ENCODE peak calls at places on chromosomes 7 and 10, in five cellular contexts. Y, O, H, L and N are unnamed samples.

GRCh38 chr10:83677795-83678194 is 461.5 kb upstream of the GHITM start:
- DNase-seq in H (no peak), O (peak), Y (no peak), L (no peak), N (no peak)

GRCh38 chr10:7471720-7472367 is 61.0 kb upstream of the SFMBT2 start:
- DNase-seq in Y (no peak), H (no peak), L (no peak), O (peak), N (no peak)

GRCh38 chr10:32985781-32986350 is 27.8 kb upstream of the ITGB1 start:
- DNase-seq in O (peak), H (peak), Y (no peak), L (no peak), N (peak)

GRCh38 chr7:101614098-101614938 is 14.8 kb downstream of the MYL10 start:
- DNase-seq in O (peak), Y (no peak), H (no peak), L (no peak), N (no peak)

GRCh38 chr10:116306847-116307246 is 17.4 kb upstream of the CCDC172 start:
- DNase-seq in O (no peak), L (no peak), H (no peak), Y (no peak), N (no peak)

GRCh38 chr7:64558781-64559180 is 4.1 kb downstream of the ZNF680 start:
- DNase-seq in Y (no peak), O (no peak), L (no peak), H (peak), N (no peak)

GRCh38 chr10:126302831-126303230 is 85.4 kb downstream of the ADAM12 start:
- DNase-seq in O (no peak), Y (no peak), H (peak), L (peak), N (no peak)

GRCh38 chr7:19339512-19339911 is 194.3 kb upstream of the FERD3L start:
- DNase-seq in O (no peak), L (no peak), Y (no peak), H (no peak), N (no peak)

GRCh38 chr10:42880255-42880620 is 97.6 kb downstream of the BMS1 start:
- DNase-seq in L (no peak), Y (no peak), O (no peak), H (no peak), N (no peak)

GRCh38 chr7:25359471-25360059 is 131.3 kb upstream of the NPVF start:
- DNase-seq in Y (no peak), H (peak), L (peak), O (no peak), N (no peak)

GRCh38 chr10:132523561-132524442 is 13.8 kb upstream of the INPP5A start:
- DNase-seq in L (no peak), O (no peak), Y (no peak), H (no peak), N (no peak)

GRCh38 chr10:12448729-12449391 is 99.5 kb downstream of the CAMK1D start:
- DNase-seq in L (no peak), H (peak), O (peak), Y (peak), N (peak)

GRCh38 chr10:96229568-96230030 is 41.8 kb downstream of the BLNK start:
- DNase-seq in H (peak), Y (peak), L (peak), O (peak), N (peak)

GRCh38 chr7:3174515-3175318 is 126.3 kb upstream of the SDK1 start:
- DNase-seq in Y (no peak), H (no peak), L (no peak), O (no peak), N (no peak)

GRCh38 chr10:33715303-33715702 is 380.8 kb upstream of the NRP1 start:
- DNase-seq in Y (no peak), H (no peak), O (no peak), L (no peak), N (no peak)

GRCh38 chr10:87060280-87060928 is 34.2 kb downstream of the GLUD1 start:
- DNase-seq in L (no peak), Y (no peak), H (no peak), O (no peak), N (no peak)

GRCh38 chr10:4457597-4457996 is 368.4 kb upstream of the AKR1E2 start:
- DNase-seq in O (no peak), Y (no peak), L (no peak), H (no peak), N (no peak)

GRCh38 chr10:32937824-32938482 is 20.1 kb downstream of the ITGB1 start:
- DNase-seq in L (no peak), H (no peak), O (no peak), Y (no peak), N (peak)

GRCh38 chr10:63487990-63488389 is 22.2 kb upstream of the JMJD1C start:
- DNase-seq in O (no peak), Y (no peak), L (no peak), H (no peak), N (no peak)

GRCh38 chr10:81978238-81978637 is 103.2 kb downstream of the NRG3 start:
- DNase-seq in L (peak), H (peak), O (peak), Y (no peak), N (no peak)

GRCh38 chr10:18140957-18141888 is 999 bp downstream of the CACNB2 start:
- DNase-seq in O (no peak), Y (no peak), H (peak), L (peak), N (no peak)

GRCh38 chr7:149005427-149006344 is 22.6 kb downstream of the PDIA4 start:
- DNase-seq in Y (peak), L (peak), H (peak), O (peak), N (peak)

GRCh38 chr7:27200761-27201230 is 905 bp upstream of the HOXA13 start:
- DNase-seq in O (peak), L (peak), H (no peak), Y (no peak), N (no peak)

GRCh38 chr10:119348106-119348505 is 140.7 kb downstream of the GRK5 start:
- DNase-seq in L (no peak), H (no peak), O (no peak), Y (no peak), N (no peak)

GRCh38 chr7:157139142-157140117 is 704 bp downstream of the UBE3C start:
- DNase-seq in H (peak), O (no peak), Y (peak), L (no peak), N (peak)

GRCh38 chr10:112115781-112116385 is 67.7 kb downstream of the GPAM start:
- DNase-seq in Y (no peak), H (peak), L (peak), O (peak), N (peak)

GRCh38 chr10:1575481-1576244 is 161.7 kb downstream of the ADARB2 start:
- DNase-seq in H (no peak), O (no peak), Y (no peak), L (no peak), N (no peak)

GRCh38 chr7:140375808-140376730 is 22.3 kb downstream of the SLC37A3 start:
- DNase-seq in O (no peak), Y (no peak), L (no peak), H (no peak), N (no peak)

GRCh38 chr10:8174762-8175161 is 120.3 kb downstream of the GATA3 start:
- DNase-seq in O (no peak), H (no peak), Y (no peak), L (peak), N (no peak)

GRCh38 chr7:154620307-154620706 is 382.6 kb downstream of the PAXIP1 start:
- DNase-seq in L (no peak), H (no peak), Y (no peak), O (no peak), N (no peak)

GRCh38 chr7:108189733-108190388 is 59.7 kb upstream of the LAMB4 start:
- DNase-seq in L (no peak), Y (no peak), O (no peak), H (no peak), N (no peak)

GRCh38 chr7:106313456-106313891 is 28.7 kb upstream of the NAMPT start:
- DNase-seq in O (no peak), Y (no peak), H (peak), L (no peak), N (peak)

GRCh38 chr7:25946181-25946580 is 205.8 kb upstream of the NFE2L3 start:
- DNase-seq in O (no peak), Y (no peak), L (no peak), H (no peak), N (no peak)

GRCh38 chr7:94374231-94374630 is 20.5 kb upstream of the COL1A2 start:
- DNase-seq in O (no peak), L (peak), H (peak), Y (peak), N (peak)

GRCh38 chr7:70298780-70299446 is 700.6 kb downstream of the AUTS2 start:
- DNase-seq in O (no peak), Y (no peak), H (no peak), L (no peak), N (no peak)

GRCh38 chr7:105890290-105890997 is 14.0 kb upstream of the ATXN7L1 start:
- DNase-seq in L (no peak), Y (no peak), H (no peak), O (no peak), N (no peak)

GRCh38 chr7:29884399-29885272 is 78.3 kb downstream of the WIPF3 start:
- DNase-seq in Y (no peak), O (no peak), H (no peak), L (no peak), N (no peak)

GRCh38 chr7:100583132-100584045 is 2.5 kb downstream of the LRCH4 start:
- DNase-seq in H (peak), L (no peak), Y (peak), O (peak), N (peak)

GRCh38 chr10:99870051-99870730 is 87.8 kb downstream of the ABCC2 start:
- DNase-seq in H (no peak), L (no peak), Y (no peak), O (no peak), N (no peak)

DNA sequence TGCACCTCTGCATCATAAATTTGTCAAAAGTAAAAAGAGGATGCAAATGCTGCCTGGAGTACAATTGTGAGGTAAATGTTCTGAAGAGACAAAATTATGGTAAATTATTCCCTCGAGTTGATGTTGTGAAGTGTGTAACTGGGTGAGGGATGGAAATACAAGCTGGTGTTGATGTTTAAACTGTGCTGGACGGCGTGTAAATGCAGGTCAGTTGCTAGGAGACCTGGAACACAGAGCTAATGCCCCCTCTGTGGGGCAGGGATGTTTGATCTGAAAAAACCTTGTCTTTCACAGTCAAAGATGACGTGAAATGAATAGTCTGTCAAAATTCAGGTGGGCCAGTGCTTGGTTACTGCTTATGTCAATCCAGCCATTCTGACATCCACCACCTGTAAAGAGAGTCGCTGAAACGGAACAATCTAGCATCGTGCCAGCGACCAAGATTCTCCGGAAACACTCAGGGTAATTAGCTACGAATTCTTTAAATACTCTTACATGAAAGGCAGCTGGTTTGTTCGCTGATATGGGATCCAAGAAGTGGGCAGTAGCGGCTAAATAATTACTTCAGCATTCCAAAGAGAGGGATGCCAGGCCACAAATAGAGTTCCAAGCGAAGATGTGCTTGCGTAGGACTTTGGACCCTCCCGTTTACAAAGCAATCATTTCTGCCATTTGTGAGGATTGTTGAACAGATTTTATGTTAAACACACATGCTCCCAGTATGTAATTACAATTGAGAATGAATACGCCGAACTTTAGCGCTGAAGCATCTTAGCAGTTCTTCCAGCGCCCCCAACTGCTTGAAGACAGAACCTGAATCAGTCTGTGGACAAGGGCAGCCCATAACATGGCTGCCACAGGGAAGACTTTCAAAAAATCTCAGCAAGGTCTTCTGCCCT is 7.4 kb upstream of the ASB4 start:
- DNase-seq in H (peak), Y (no peak), O (peak), L (peak), N (peak)
- H3K4me3 ChIP-seq in H (no peak), Y (peak), O (no peak), L (no peak), N (no peak)

DNA sequence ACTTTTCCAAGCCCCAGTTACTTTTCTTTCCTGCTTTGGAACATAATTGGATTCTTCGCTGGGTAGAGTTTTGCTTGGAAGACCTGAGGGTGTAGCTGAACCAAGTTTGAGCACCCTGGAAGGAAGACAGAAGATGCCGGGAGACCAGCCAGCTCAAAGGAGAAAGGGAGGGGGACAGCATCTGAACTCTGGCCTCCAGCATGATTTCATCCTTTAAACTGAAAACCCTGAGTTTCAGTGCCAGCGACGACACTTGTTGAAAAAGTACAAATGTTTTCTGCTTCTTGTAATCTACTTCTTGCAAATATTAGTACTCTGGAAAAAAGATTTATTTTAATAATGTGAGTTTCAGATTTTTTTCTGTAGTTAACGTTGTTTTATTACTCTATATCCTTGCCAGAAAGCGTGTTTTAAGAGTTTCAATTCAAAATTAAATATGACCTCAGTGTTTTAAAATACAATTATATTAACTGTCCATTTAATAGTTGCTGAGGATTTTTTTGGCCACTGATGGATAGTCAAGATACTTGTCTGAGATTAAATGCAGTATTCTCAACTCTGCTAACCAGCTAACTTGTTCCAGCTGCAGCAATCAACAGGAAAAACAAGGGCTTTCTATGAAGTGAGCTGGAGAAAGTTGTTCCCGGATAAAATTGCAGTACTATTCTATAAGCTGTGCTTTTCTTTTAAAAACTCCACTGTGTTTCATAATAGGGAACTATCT is 227.8 kb downstream of the MGMT start:
- DNase-seq in L (no peak), O (no peak), H (peak), Y (peak), N (peak)
- TF ChIP-seq CTCF in L (no peak), O (no peak), H (no peak), Y (no peak), N (no peak)

GRCh38 chr7:103632972-103633371 is 187.0 kb upstream of the SLC26A5 start:
- DNase-seq in O (no peak), H (peak), Y (no peak), L (no peak), N (peak)

GRCh38 chr7:103637726-103638125 is 191.7 kb upstream of the SLC26A5 start:
- DNase-seq in O (no peak), L (no peak), Y (no peak), H (peak), N (no peak)

GRCh38 chr7:103636153-103636552 is 190.1 kb upstream of the SLC26A5 start:
- DNase-seq in H (peak), L (peak), Y (no peak), O (peak), N (no peak)

GRCh38 chr7:103640031-103640779 is 194.2 kb upstream of the SLC26A5 start:
- DNase-seq in Y (no peak), O (no peak), L (no peak), H (peak), N (peak)

DNA sequence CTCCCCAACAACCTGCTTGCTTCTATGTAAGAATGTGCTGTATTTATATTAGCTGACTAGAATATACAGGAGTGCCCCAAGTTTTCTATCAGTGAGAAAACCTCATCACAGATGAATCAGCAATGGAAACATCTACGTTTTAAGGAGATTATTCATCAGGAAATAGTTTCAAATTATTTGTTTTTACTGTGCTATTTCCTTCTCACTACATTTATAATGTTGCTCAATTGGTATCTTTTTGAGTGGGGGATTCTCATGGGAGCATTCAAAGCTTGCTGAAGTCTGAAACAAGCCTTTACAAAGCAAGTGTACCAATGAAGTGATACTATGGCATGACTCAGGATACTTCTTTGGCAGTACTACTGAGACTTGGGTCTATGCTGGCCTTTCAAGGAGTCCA is 191.1 kb upstream of the SLC26A5 start:
- DNase-seq in O (no peak), L (no peak), H (peak), Y (no peak), N (peak)
- H3K4me3 ChIP-seq in O (no peak), L (no peak), H (no peak), Y (no peak), N (no peak)

GRCh38 chr10:11270858-11271179 is 253.1 kb downstream of the CELF2 start:
- DNase-seq in O (no peak), Y (no peak), H (no peak), L (no peak), N (no peak)
- TF ChIP-seq CTCF in O (no peak), Y (no peak), H (no peak), L (no peak), N (no peak)

DNA sequence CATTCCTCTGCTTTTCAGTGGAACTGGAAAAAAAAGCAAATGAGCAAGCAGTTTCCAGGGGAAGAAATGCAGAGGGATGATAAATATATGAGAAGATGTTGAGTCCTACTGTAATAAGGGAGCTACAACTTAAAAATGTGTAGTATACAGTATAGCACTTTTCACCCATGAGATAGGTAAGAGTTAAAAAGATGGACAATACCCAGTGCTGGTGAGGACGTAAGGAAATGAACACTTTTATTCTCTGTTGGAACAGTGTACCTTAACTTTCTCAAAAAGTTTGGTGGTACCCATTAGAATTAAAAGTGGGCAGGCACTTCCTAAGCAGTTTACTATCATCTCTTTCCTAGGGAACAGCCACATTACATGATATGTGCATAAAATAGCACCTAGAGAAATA is 2.7 kb upstream of the FAM170B start:
- DNase-seq in H (no peak), O (no peak), Y (no peak), L (no peak), N (no peak)
- H3K4me3 ChIP-seq in H (no peak), O (no peak), Y (no peak), L (no peak), N (no peak)